ENCODE peak calls at places on chromosomes 11 and 22, in ten cellular contexts. J, B, D, X, V, N, P, Z, I and F are unnamed samples.

GRCh38 chr22:33544707-33545106 is 375.6 kb downstream of the LARGE1 start:
- DNase-seq in J (no peak), B (no peak), D (peak), X (no peak), V (no peak), N (no peak), P (no peak), Z (no peak), I (peak), F (no peak)

GRCh38 chr22:48884292-48884691 is 943.4 kb downstream of the BRD1 start:
- DNase-seq in J (no peak), B (no peak), D (no peak), X (peak), V (peak), N (no peak), P (no peak), Z (no peak), I (no peak), F (no peak)

GRCh38 chr11:2459016-2459725 is 14.4 kb downstream of the KCNQ1 start:
- DNase-seq in J (no peak), B (no peak), D (no peak), X (no peak), V (no peak), N (peak), P (no peak), Z (no peak), I (no peak), F (no peak)

GRCh38 chr11:113562981-113563461 is 87.8 kb upstream of the DRD2 start:
- DNase-seq in J (no peak), B (peak), D (no peak), X (no peak), V (no peak), N (no peak), P (peak), Z (no peak), I (no peak), F (no peak)

GRCh38 chr22:30245181-30245984 is 1.2 kb downstream of the LIF start:
- DNase-seq in J (no peak), B (no peak), D (no peak), X (no peak), V (no peak), N (no peak), P (peak), Z (no peak), I (no peak), F (no peak)

GRCh38 chr11:10355257-10355661 is 50.4 kb downstream of the ADM start:
- DNase-seq in J (no peak), B (no peak), D (no peak), X (no peak), V (no peak), N (no peak), P (no peak), Z (no peak), I (no peak), F (no peak)

GRCh38 chr11:12201016-12201985 is 90.9 kb downstream of the MICAL2 start:
- DNase-seq in J (peak), B (no peak), D (peak), X (peak), V (no peak), N (no peak), P (no peak), Z (peak), I (peak), F (no peak)

GRCh38 chr11:65429724-65430405 is 7.3 kb downstream of the NEAT1 start:
- DNase-seq in J (peak), B (peak), D (peak), X (peak), V (peak), N (no peak), P (peak), Z (no peak), I (peak), F (peak)

GRCh38 chr11:44774736-44775135 is 48.0 kb downstream of the TSPAN18 start:
- DNase-seq in J (peak), B (no peak), D (no peak), X (no peak), V (no peak), N (no peak), P (no peak), Z (no peak), I (no peak), F (peak)

GRCh38 chr11:56950510-56950909 is 38.2 kb upstream of the OR5AK2 start:
- DNase-seq in J (no peak), B (peak), D (no peak), X (no peak), V (no peak), N (peak), P (peak), Z (no peak), I (no peak), F (no peak)

GRCh38 chr11:1153951-1154487 is 3.7 kb upstream of the MUC5AC start:
- DNase-seq in J (peak), B (peak), D (peak), X (peak), V (peak), N (no peak), P (no peak), Z (peak), I (peak), F (peak)

GRCh38 chr11:15692739-15693138 is 578.0 kb downstream of the INSC start:
- DNase-seq in J (no peak), B (no peak), D (peak), X (no peak), V (no peak), N (no peak), P (no peak), Z (no peak), I (peak), F (no peak)

GRCh38 chr11:46338988-46339666 is 8.1 kb upstream of the DGKZ start:
- DNase-seq in J (no peak), B (peak), D (no peak), X (no peak), V (no peak), N (peak), P (peak), Z (no peak), I (no peak), F (no peak)

GRCh38 chr11:116950210-116950609 is 112.8 kb upstream of the APOA1 start:
- DNase-seq in J (no peak), B (no peak), D (no peak), X (no peak), V (no peak), N (no peak), P (no peak), Z (no peak), I (no peak), F (no peak)

GRCh38 chr11:61976813-61977475 is 9.5 kb upstream of the FTH1 start:
- DNase-seq in J (no peak), B (no peak), D (no peak), X (no peak), V (no peak), N (no peak), P (no peak), Z (no peak), I (no peak), F (no peak)

GRCh38 chr11:134543144-134544044 is 131.4 kb upstream of the B3GAT1 start:
- DNase-seq in J (no peak), B (no peak), D (no peak), X (no peak), V (no peak), N (no peak), P (no peak), Z (no peak), I (no peak), F (no peak)
- H3K27ac ChIP-seq in J (no peak), B (no peak), D (no peak), X (no peak), V (no peak), N (no peak), P (no peak), Z (no peak), I (no peak), F (no peak)

GRCh38 chr22:44956835-44957234 is 53.0 kb downstream of the PHF21B start:
- DNase-seq in J (no peak), B (no peak), D (no peak), X (no peak), V (no peak), N (peak), P (peak), Z (no peak), I (no peak), F (no peak)

GRCh38 chr22:44954113-44954512 is 55.7 kb downstream of the PHF21B start:
- DNase-seq in J (no peak), B (no peak), D (no peak), X (no peak), V (no peak), N (no peak), P (no peak), Z (no peak), I (no peak), F (no peak)

GRCh38 chr22:44955102-44955501 is 54.7 kb downstream of the PHF21B start:
- DNase-seq in J (no peak), B (no peak), D (no peak), X (no peak), V (no peak), N (no peak), P (no peak), Z (no peak), I (no peak), F (no peak)

GRCh38 chr22:44952863-44953790 is 56.7 kb downstream of the PHF21B start:
- DNase-seq in J (no peak), B (no peak), D (no peak), X (no peak), V (no peak), N (no peak), P (peak), Z (no peak), I (no peak), F (no peak)

DNA sequence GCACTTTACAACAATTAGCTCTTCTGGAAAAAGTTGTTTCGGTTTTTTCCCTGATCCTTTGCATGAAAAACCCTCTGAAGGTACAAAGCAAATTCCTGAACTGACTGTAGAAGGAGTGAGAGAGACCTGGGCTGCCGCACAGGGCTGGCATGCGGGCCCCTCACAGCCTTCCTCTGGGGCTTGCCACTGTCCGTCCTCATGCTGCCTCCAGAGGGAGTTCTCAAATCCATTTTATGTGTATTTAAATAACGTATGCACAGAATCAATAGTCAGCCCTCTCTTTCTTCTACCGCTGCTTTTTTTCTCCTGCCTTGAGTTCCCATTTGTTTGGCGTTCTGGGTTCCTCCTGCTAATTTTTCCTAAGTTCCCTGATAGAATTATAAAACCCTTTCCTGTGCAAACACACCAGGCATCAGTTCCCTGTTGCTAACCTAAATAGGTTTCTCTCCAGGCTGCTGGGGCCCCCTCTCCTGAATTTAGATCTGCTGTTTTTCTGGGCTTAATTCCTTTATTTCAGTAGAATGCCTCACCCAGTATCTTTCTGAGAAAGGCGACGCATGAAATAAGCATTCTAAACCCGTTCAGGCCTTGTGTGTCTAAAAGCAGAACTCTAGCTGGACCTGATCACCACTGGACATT is 52.4 kb downstream of the PHF21B start:
- DNase-seq in J (no peak), B (peak), D (peak), X (no peak), V (no peak), N (peak), P (peak), Z (no peak), I (no peak), F (no peak)
- TF ChIP-seq CTCF in J (no peak), B (peak), D (peak), X (no peak), V (no peak), N (peak), P (peak), Z (no peak), I (peak), F (no peak)

GRCh38 chr22:39319284-39320170 is at the start of gene RPL3:
- DNase-seq in J (peak), B (peak), D (peak), X (peak), V (peak), N (peak), P (peak), Z (peak), I (peak), F (peak)

GRCh38 chr22:39327995-39328754 is 8.8 kb upstream of the RPL3 start:
- DNase-seq in J (no peak), B (no peak), D (no peak), X (no peak), V (no peak), N (no peak), P (no peak), Z (no peak), I (no peak), F (no peak)

GRCh38 chr22:39325392-39325932 is 6.0 kb upstream of the RPL3 start:
- DNase-seq in J (no peak), B (peak), D (no peak), X (no peak), V (no peak), N (no peak), P (no peak), Z (no peak), I (no peak), F (no peak)
- H3K4me3 ChIP-seq in J (no peak), B (no peak), D (no peak), X (no peak), V (no peak), N (no peak), P (no peak), Z (no peak), I (no peak), F (no peak)

DNA sequence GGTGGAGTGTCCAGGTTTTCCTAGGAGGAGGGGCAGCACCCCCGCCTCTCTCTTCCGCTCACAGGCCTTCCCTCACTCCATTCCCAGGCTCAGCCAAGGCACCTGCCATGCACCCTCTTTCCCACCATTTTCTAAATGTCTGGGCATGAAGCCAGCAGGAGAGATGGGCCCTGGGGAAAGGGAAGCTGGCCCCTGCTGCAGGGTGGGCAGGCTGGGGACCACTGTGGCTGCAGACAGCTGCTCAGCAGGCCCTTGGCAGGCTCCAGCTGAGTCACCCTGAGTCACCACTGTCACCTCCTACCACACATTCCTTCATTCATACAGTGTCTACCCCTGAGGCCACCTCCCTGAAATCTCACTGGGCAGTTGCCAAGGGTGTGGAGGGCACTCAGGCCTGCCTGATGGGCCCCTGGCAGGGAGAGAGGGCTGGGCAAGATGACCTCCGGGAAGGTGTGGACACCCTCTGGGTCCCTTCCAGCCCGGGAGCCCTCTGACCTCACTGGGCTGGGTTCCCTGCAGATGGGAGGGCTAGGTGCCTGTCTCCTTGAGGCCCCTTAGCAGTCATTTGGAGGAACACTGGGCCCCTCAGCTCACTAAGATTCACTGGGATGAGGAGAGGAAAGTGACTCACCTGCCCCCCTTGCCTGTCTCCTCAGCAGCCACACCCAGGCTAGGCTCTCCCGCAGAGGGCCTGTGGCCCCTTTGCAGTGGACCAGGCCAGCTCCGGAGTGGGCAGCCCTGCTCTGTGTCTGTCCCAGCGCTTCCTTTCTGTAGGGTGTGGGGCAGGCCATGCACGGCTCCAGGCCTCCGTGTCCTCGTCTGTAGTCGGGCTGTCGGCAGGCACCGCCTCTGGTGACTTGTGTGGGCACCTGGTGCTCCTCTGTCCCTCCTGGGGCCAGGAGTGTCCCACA is 7.8 kb downstream of the MYEOV start:
- DNase-seq in J (peak), B (peak), D (peak), X (no peak), V (no peak), N (no peak), P (no peak), Z (no peak), I (peak), F (no peak)
- H3K27ac ChIP-seq in J (peak), B (peak), D (peak), X (no peak), V (no peak), N (no peak), P (no peak), Z (no peak), I (peak), F (no peak)

GRCh38 chr11:64052938-64053622 is 17.3 kb downstream of the FLRT1 start:
- DNase-seq in J (no peak), B (no peak), D (no peak), X (no peak), V (no peak), N (no peak), P (no peak), Z (no peak), I (no peak), F (no peak)

GRCh38 chr11:64056861-64057260 is 21.1 kb downstream of the FLRT1 start:
- DNase-seq in J (no peak), B (no peak), D (no peak), X (no peak), V (no peak), N (no peak), P (no peak), Z (no peak), I (no peak), F (no peak)

GRCh38 chr11:64056213-64056785 is 20.6 kb downstream of the FLRT1 start:
- DNase-seq in J (no peak), B (no peak), D (no peak), X (no peak), V (no peak), N (no peak), P (no peak), Z (no peak), I (no peak), F (no peak)

GRCh38 chr11:64053699-64054098 is 18.0 kb downstream of the FLRT1 start:
- DNase-seq in J (no peak), B (no peak), D (peak), X (no peak), V (no peak), N (peak), P (peak), Z (no peak), I (no peak), F (no peak)

GRCh38 chr11:64055077-64055476 is 19.3 kb downstream of the FLRT1 start:
- DNase-seq in J (no peak), B (no peak), D (no peak), X (no peak), V (no peak), N (no peak), P (no peak), Z (no peak), I (no peak), F (no peak)
- TF ChIP-seq CTCF in J (no peak), B (no peak), D (no peak), X (no peak), V (no peak), N (no peak), P (no peak), Z (no peak), I (no peak), F (no peak)

GRCh38 chr11:76668362-76669155 is 2.0 kb downstream of the LRRC32 start:
- DNase-seq in J (peak), B (no peak), D (no peak), X (no peak), V (peak), N (no peak), P (no peak), Z (no peak), I (no peak), F (no peak)

GRCh38 chr11:76666830-76667229 is 3.7 kb downstream of the LRRC32 start:
- DNase-seq in J (no peak), B (no peak), D (no peak), X (peak), V (no peak), N (no peak), P (no peak), Z (no peak), I (no peak), F (no peak)

GRCh38 chr11:76666408-76666807 is 4.1 kb downstream of the LRRC32 start:
- DNase-seq in J (peak), B (no peak), D (peak), X (peak), V (no peak), N (peak), P (peak), Z (no peak), I (no peak), F (peak)

GRCh38 chr11:76667271-76667818 is 3.2 kb downstream of the LRRC32 start:
- DNase-seq in J (no peak), B (no peak), D (no peak), X (peak), V (no peak), N (no peak), P (no peak), Z (no peak), I (no peak), F (no peak)

GRCh38 chr11:76667856-76668255 is 2.7 kb downstream of the LRRC32 start:
- DNase-seq in J (no peak), B (no peak), D (no peak), X (peak), V (no peak), N (no peak), P (no peak), Z (no peak), I (no peak), F (no peak)
- H3K4me3 ChIP-seq in J (peak), B (no peak), D (no peak), X (peak), V (peak), N (no peak), P (no peak), Z (peak), I (no peak), F (peak)

GRCh38 chr11:93741882-93742226 is 382 bp downstream of the C11orf54 start:
- DNase-seq in J (no peak), B (peak), D (peak), X (no peak), V (no peak), N (peak), P (peak), Z (no peak), I (peak), F (no peak)

GRCh38 chr11:93747122-93747521 is 5.7 kb downstream of the C11orf54 start:
- DNase-seq in J (no peak), B (no peak), D (no peak), X (no peak), V (no peak), N (no peak), P (no peak), Z (no peak), I (no peak), F (no peak)

GRCh38 chr11:93743316-93743715 is 1.8 kb downstream of the C11orf54 start:
- DNase-seq in J (no peak), B (no peak), D (no peak), X (no peak), V (no peak), N (peak), P (no peak), Z (no peak), I (no peak), F (no peak)

GRCh38 chr11:93741094-93741881 is at the start of the genes C11orf54 and TAF1D:
- DNase-seq in J (peak), B (peak), D (peak), X (peak), V (peak), N (peak), P (peak), Z (peak), I (peak), F (peak)

GRCh38 chr11:93744669-93745004 is 3.2 kb downstream of the C11orf54 start:
- DNase-seq in J (no peak), B (no peak), D (no peak), X (no peak), V (no peak), N (no peak), P (no peak), Z (no peak), I (no peak), F (no peak)
- H3K27ac ChIP-seq in J (no peak), B (no peak), D (no peak), X (peak), V (no peak), N (no peak), P (peak), Z (peak), I (no peak), F (no peak)

GRCh38 chr11:120698918-120699317 is 187.4 kb downstream of the GRIK4 start:
- DNase-seq in J (no peak), B (no peak), D (no peak), X (no peak), V (no peak), N (no peak), P (no peak), Z (no peak), I (no peak), F (no peak)

GRCh38 chr11:120695426-120695825 is 183.9 kb downstream of the GRIK4 start:
- DNase-seq in J (no peak), B (no peak), D (no peak), X (no peak), V (no peak), N (no peak), P (no peak), Z (no peak), I (no peak), F (no peak)

GRCh38 chr11:120694706-120695105 is 183.2 kb downstream of the GRIK4 start:
- DNase-seq in J (no peak), B (no peak), D (no peak), X (no peak), V (no peak), N (no peak), P (no peak), Z (no peak), I (no peak), F (no peak)

GRCh38 chr11:120696597-120696996 is 185.0 kb downstream of the GRIK4 start:
- DNase-seq in J (no peak), B (no peak), D (no peak), X (no peak), V (no peak), N (no peak), P (peak), Z (no peak), I (no peak), F (no peak)
- TF ChIP-seq CTCF in J (no peak), B (peak), D (no peak), X (no peak), V (no peak), N (peak), P (peak), Z (no peak), I (no peak), F (no peak)